ENCODE peak calls at places on chromosomes 16 and 17, in nine cellular contexts. Y, J, P, Q, A, E, H, B and R are unnamed samples.
A peak's percentile ranks its signal among the peaks of the same experiment; 100 is the strongest.

GRCh38 chr16:16120382-16121184 is 102.7 kb downstream of the ABCC6 start:
- DNase-seq in Y (no peak), J (no peak), P (peak; percentile 96), Q (no peak), A (no peak), E (no peak), H (no peak), B (no peak), R (peak; percentile 29)

GRCh38 chr16:48597563-48598392 is 12.2 kb downstream of the N4BP1 start:
- DNase-seq in Y (no peak), J (no peak), P (no peak), Q (no peak), A (no peak), E (no peak), H (no peak), B (peak; percentile 66), R (peak; percentile 52)

GRCh38 chr16:19881028-19881427 is 3.6 kb downstream of the GPRC5B start:
- DNase-seq in Y (no peak), J (no peak), P (no peak), Q (no peak), A (no peak), E (no peak), H (no peak), B (no peak), R (no peak)

GRCh38 chr17:48510761-48511604 is 19.8 kb downstream of the HOXB1 start:
- DNase-seq in Y (no peak), J (no peak), P (no peak), Q (peak; percentile 73), A (no peak), E (peak; percentile 86), H (peak; percentile 61), B (peak; percentile 95), R (no peak)

GRCh38 chr16:50835358-50836060 is 93.6 kb downstream of the CYLD start:
- DNase-seq in Y (no peak), J (no peak), P (no peak), Q (no peak), A (no peak), E (no peak), H (no peak), B (no peak), R (no peak)

GRCh38 chr17:31496601-31497000 is 105.1 kb downstream of the RAB11FIP4 start:
- DNase-seq in Y (no peak), J (no peak), P (no peak), Q (no peak), A (no peak), E (no peak), H (no peak), B (no peak), R (no peak)

GRCh38 chr16:57028086-57028485 is 38.7 kb downstream of the NLRC5 start:
- DNase-seq in Y (no peak), J (no peak), P (no peak), Q (no peak), A (no peak), E (no peak), H (no peak), B (no peak), R (no peak)

GRCh38 chr17:688100-688989 is 26.3 kb downstream of the VPS53 start:
- DNase-seq in Y (no peak), J (no peak), P (no peak), Q (no peak), A (peak; percentile 56), E (peak; percentile 26), H (no peak), B (peak; percentile 33), R (peak; percentile 79)

GRCh38 chr16:50266337-50267091 is at the start of gene ADCY7:
- DNase-seq in Y (peak; percentile 34), J (peak; percentile 58), P (peak; percentile 80), Q (no peak), A (peak; percentile 41), E (peak; percentile 91), H (peak; percentile 38), B (peak; percentile 88), R (peak; percentile 72)

GRCh38 chr16:7025616-7026190 is 306.9 kb upstream of the RBFOX1 start:
- DNase-seq in Y (no peak), J (no peak), P (peak; percentile 68), Q (no peak), A (peak; percentile 91), E (peak; percentile 34), H (no peak), B (no peak), R (peak; percentile 2)

GRCh38 chr16:35733971-35734702 is 2274.7 kb downstream of the TP53TG3F start:
- DNase-seq in Y (no peak), J (no peak), P (no peak), Q (no peak), A (no peak), E (no peak), H (no peak), B (no peak), R (no peak)

GRCh38 chr17:16551878-16552636 is 16.9 kb downstream of the ZNF287 start:
- DNase-seq in Y (no peak), J (no peak), P (no peak), Q (no peak), A (no peak), E (no peak), H (no peak), B (no peak), R (no peak)

GRCh38 chr17:43978078-43978477 is 24.3 kb upstream of the PYY start:
- DNase-seq in Y (no peak), J (no peak), P (no peak), Q (no peak), A (no peak), E (no peak), H (no peak), B (no peak), R (no peak)

GRCh38 chr16:57146735-57147134 is 39.1 kb downstream of the PSME3IP1 start:
- DNase-seq in Y (no peak), J (no peak), P (peak; percentile 55), Q (no peak), A (peak; percentile 49), E (no peak), H (no peak), B (no peak), R (no peak)

GRCh38 chr17:44205962-44206824 is 6.5 kb upstream of the ATXN7L3 start:
- DNase-seq in Y (no peak), J (no peak), P (no peak), Q (no peak), A (no peak), E (no peak), H (no peak), B (no peak), R (no peak)

GRCh38 chr17:68514809-68515208 is 2.6 kb downstream of the PRKAR1A start:
- DNase-seq in Y (no peak), J (no peak), P (no peak), Q (no peak), A (no peak), E (no peak), H (no peak), B (peak; percentile 67), R (peak; percentile 85)

DNA sequence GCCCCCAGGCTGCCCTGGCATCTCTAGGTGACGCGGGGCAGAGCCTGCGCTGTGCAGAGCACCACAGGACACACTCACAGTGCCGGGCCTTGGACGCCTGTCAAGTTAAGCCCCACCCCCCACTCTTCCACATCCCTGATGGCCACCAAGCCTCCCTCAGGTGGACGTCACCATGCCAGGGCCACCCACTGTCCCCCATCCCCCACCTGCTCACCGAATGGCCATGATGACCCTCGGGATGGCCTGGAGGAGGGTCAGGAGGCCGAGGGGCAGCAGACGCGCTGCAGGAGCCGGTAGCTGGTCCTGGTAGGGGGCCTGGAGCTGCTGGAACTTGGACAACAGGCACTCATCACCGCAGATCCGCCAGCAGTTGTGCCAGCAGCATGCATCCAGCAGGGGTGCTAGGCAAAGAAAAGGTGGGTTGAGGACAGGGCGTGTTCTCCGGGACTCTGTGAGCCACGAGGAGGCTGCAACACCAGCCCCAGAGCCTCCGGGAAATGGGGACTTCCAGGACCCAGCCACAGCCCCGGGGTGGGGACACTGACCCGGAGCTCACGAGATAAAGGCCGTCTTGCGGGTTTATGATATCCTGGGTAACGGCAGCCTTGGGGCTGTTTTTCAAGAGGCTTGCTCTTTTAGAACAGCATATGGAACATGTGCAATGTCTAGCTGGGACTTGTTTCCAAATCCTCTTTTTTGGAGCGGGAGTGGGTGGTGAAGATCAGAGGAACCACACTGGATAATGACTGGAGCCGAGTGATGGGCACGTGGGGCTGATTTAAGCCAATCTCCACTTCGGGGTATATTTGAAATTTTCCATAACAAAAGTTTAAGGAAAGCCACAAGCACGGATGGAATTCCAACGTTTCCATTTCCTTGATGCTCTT is 11.4 kb downstream of the C16orf95 start:
- DNase-seq in Y (peak; percentile 23), J (no peak), P (no peak), Q (no peak), A (peak; percentile 28), E (no peak), H (no peak), B (peak; percentile 82), R (peak; percentile 16)
- TF ChIP-seq CTCF in Y (peak; percentile 37), J (no peak), P (no peak), Q (no peak), A (peak; percentile 18), E (no peak), H (peak; percentile 44), B (peak; percentile 47), R (peak; percentile 38)

DNA sequence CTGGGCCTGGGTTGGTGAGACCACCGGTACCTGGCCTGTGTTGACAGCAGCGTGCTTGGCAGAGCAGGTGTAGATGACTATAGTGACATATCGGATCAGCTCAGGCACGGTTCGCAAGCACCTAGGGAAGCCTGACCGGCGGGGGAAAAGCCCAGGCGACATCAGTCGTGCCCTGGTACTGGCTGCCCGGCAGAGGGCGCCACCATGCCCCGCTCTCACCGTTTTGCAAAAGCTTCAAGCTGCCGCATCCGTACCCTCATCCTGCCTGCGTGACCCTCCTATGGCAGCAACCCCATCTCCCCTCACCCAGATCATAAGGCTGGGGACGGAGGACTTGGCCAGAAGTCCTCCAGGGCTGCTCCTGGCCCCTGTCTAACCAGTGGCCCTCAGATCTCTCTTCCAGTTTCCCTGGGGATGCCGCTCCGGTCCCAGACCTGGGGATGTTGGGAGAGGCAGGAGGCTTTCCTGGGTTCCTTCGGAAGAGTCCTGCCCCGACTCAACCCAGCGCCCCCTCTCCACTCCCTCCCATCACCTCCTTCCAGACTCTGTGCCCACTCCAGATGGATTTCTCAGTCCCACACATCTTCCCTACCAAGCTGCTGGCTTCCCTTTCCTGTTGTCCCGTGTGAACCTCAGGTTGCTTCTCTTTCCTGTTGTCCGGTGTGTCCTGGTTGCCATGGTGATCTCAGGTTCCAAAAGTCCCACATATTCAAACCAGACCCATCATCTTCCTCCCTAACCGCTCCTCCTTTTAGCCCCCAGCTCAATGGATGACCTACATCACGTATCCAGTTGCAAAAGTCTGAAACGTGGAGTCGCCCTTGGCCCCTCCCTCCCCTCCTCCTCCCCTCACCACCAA is 13.7 kb downstream of the ALOX12B start:
- DNase-seq in Y (no peak), J (peak; percentile 74), P (peak; percentile 78), Q (no peak), A (peak; percentile 91), E (peak; percentile 86), H (no peak), B (peak; percentile 46), R (peak; percentile 73)
- H3K4me3 ChIP-seq in Y (no peak overlapping the region), J (peak overlapping the region; percentile 45), P (no peak overlapping the region), Q (no peak overlapping the region), A (peak overlapping the region; percentile 39), E (no peak overlapping the region), H (no peak overlapping the region), B (no peak overlapping the region), R (no peak overlapping the region)

GRCh38 chr17:38752930-38753506 is 477 bp downstream of the PSMB3 start:
- DNase-seq in Y (no peak), J (no peak), P (no peak), Q (no peak), A (no peak), E (no peak), H (no peak), B (no peak), R (no peak)
- TF ChIP-seq CTCF in Y (no peak), J (no peak), P (no peak), Q (no peak), A (no peak), E (no peak), H (no peak), B (no peak), R (no peak)

GRCh38 chr17:59844884-59845594 is 47.7 kb downstream of the TUBD1 start:
- DNase-seq in Y (no peak), J (no peak), P (peak; percentile 47), Q (no peak), A (no peak), E (peak; percentile 34), H (no peak), B (peak; percentile 70), R (peak; percentile 84)
- H3K4me3 ChIP-seq in Y (no peak overlapping the region), J (no peak overlapping the region), P (no peak overlapping the region), Q (no peak overlapping the region), A (no peak overlapping the region), E (no peak overlapping the region), H (no peak overlapping the region), B (no peak overlapping the region), R (no peak overlapping the region)